ENCODE peak calls at places on chromosomes 13 and 19, in four cellular contexts. K, U, B and S are unnamed samples.

GRCh38 chr19:6423499-6424189 is 967 bp downstream of the KHSRP start:
- DNase-seq in K (no peak), U (no peak), B (peak; percentile 4), S (peak; percentile 56)

GRCh38 chr13:20360041-20360491 is 127.9 kb upstream of the GJB6 start:
- DNase-seq in K (no peak), U (no peak), B (no peak), S (peak; percentile 63)

GRCh38 chr13:24124789-24125476 is 35.6 kb upstream of the SPATA13 start:
- DNase-seq in K (no peak), U (no peak), B (no peak), S (no peak)

GRCh38 chr19:14122924-14123323 is 5.4 kb upstream of the PRKACA start:
- DNase-seq in K (no peak), U (no peak), B (no peak), S (peak; percentile 46)

GRCh38 chr19:38736413-38737280 is 7.6 kb downstream of the CAPN12 start:
- DNase-seq in K (no peak), U (peak; percentile 48), B (no peak), S (peak; percentile 76)

GRCh38 chr19:45016388-45017314 is 15.4 kb downstream of the RELB start:
- DNase-seq in K (no peak), U (peak; percentile 42), B (peak; percentile 16), S (peak; percentile 94)

GRCh38 chr13:19561585-19561984 is 253 bp upstream of the TPTE2 start:
- DNase-seq in K (no peak), U (no peak), B (no peak), S (no peak)

GRCh38 chr13:96650301-96650886 is 343.9 kb downstream of the OXGR1 start:
- DNase-seq in K (no peak), U (peak; percentile 3), B (no peak), S (no peak)

GRCh38 chr13:74229242-74229641 is 95.0 kb upstream of the KLF12 start:
- DNase-seq in K (no peak), U (no peak), B (no peak), S (no peak)

GRCh38 chr13:113996912-113997745 is 23.3 kb upstream of the C13orf46 start:
- DNase-seq in K (no peak), U (no peak), B (no peak), S (no peak)

GRCh38 chr19:15248648-15249559 is 16.7 kb upstream of the EPHX3 start:
- DNase-seq in K (peak; percentile 64), U (no peak), B (peak; percentile 75), S (no peak)

GRCh38 chr13:48265217-48265815 is 32.3 kb downstream of the ITM2B start:
- DNase-seq in K (no peak), U (no peak), B (no peak), S (no peak)

GRCh38 chr19:532578-533484 is 1.3 kb downstream of the CDC34 start:
- DNase-seq in K (no peak), U (peak; percentile 51), B (no peak), S (peak; percentile 67)

GRCh38 chr19:28607066-28607583 is 605.8 kb downstream of the UQCRFS1 start:
- DNase-seq in K (no peak), U (no peak), B (no peak), S (no peak)

GRCh38 chr19:15452111-15453047 is 2.6 kb upstream of the WIZ start:
- DNase-seq in K (peak; percentile 49), U (peak; percentile 91), B (no peak), S (peak; percentile 65)

GRCh38 chr13:50334944-50335343 is 319.7 kb downstream of the KCNRG start:
- DNase-seq in K (no peak), U (no peak), B (no peak), S (no peak)

GRCh38 chr19:14473073-14473790 is 1.9 kb downstream of the PTGER1 start:
- DNase-seq in K (no peak), U (no peak), B (no peak), S (no peak)

GRCh38 chr13:45522571-45522970 is 57.8 kb downstream of the COG3 start:
- DNase-seq in K (no peak), U (no peak), B (no peak), S (no peak)

GRCh38 chr19:39128511-39129079 is 3.0 kb downstream of the PAK4 start:
- DNase-seq in K (no peak), U (no peak), B (no peak), S (no peak)

GRCh38 chr13:26914624-26915023 is 154.0 kb upstream of the GPR12 start:
- DNase-seq in K (no peak), U (peak; percentile 6), B (no peak), S (no peak)

GRCh38 chr13:28324181-28324789 is 170.6 kb downstream of the FLT1 start:
- DNase-seq in K (no peak), U (peak; percentile 60), B (no peak), S (peak; percentile 79)

GRCh38 chr13:53191091-53191490 is 162.5 kb downstream of the OLFM4 start:
- DNase-seq in K (no peak), U (no peak), B (no peak), S (no peak)

GRCh38 chr13:97422118-97423054 is 11.6 kb upstream of the RAP2A start:
- DNase-seq in K (no peak), U (no peak), B (no peak), S (peak; percentile 29)

GRCh38 chr19:48617146-48617937 is 1.6 kb downstream of the RPL18 start:
- DNase-seq in K (no peak), U (no peak), B (no peak), S (no peak)

GRCh38 chr19:44142014-44142523 is 715 bp downstream of the ZNF234 start:
- DNase-seq in K (no peak), U (no peak), B (no peak), S (no peak)

GRCh38 chr13:67549331-67549730 is 319.2 kb upstream of the PCDH9 start:
- DNase-seq in K (no peak), U (no peak), B (no peak), S (no peak)

GRCh38 chr13:101570410-101570809 is 117.9 kb downstream of the ITGBL1 start:
- DNase-seq in K (no peak), U (no peak), B (no peak), S (no peak)

GRCh38 chr19:45141203-45141900 is 19.4 kb downstream of the NKPD1 start:
- DNase-seq in K (no peak), U (no peak), B (no peak), S (no peak)

GRCh38 chr19:4555657-4556561 is 3.6 kb downstream of the SEMA6B start:
- DNase-seq in K (no peak), U (peak; percentile 43), B (no peak), S (peak; percentile 88)

GRCh38 chr13:101917833-101918755 is 465.6 kb downstream of the ITGBL1 start:
- DNase-seq in K (no peak), U (no peak), B (no peak), S (no peak)

GRCh38 chr13:20411638-20412342 is 113.9 kb downstream of the CRYL1 start:
- DNase-seq in K (no peak), U (no peak), B (no peak), S (no peak)

GRCh38 chr19:4911786-4912672 is 2.7 kb downstream of the UHRF1 start:
- DNase-seq in K (peak; percentile 82), U (peak; percentile 95), B (peak; percentile 100), S (peak; percentile 82)

GRCh38 chr19:6379744-6380143 is 4.0 kb upstream of the PSPN start:
- DNase-seq in K (no peak), U (no peak), B (no peak), S (peak; percentile 23)

GRCh38 chr19:42116308-42117075 is 15.8 kb downstream of the POU2F2 start:
- DNase-seq in K (no peak), U (no peak), B (no peak), S (peak; percentile 67)

GRCh38 chr19:42115705-42116104 is 16.5 kb downstream of the POU2F2 start:
- DNase-seq in K (no peak), U (no peak), B (no peak), S (peak; percentile 81)

GRCh38 chr19:42113641-42114348 is 18.5 kb downstream of the POU2F2 start:
- DNase-seq in K (no peak), U (peak; percentile 64), B (peak; percentile 91), S (peak; percentile 96)

GRCh38 chr19:42115219-42115618 is 17.0 kb downstream of the POU2F2 start:
- DNase-seq in K (no peak), U (no peak), B (no peak), S (peak; percentile 63)

GRCh38 chr19:42114412-42114811 is 17.8 kb downstream of the POU2F2 start:
- DNase-seq in K (no peak), U (no peak), B (no peak), S (peak; percentile 97)
- H3K4me3 ChIP-seq in K (no peak overlapping the region), U (no peak overlapping the region), B (no peak overlapping the region), S (peak overlapping the region; percentile 58)

DNA sequence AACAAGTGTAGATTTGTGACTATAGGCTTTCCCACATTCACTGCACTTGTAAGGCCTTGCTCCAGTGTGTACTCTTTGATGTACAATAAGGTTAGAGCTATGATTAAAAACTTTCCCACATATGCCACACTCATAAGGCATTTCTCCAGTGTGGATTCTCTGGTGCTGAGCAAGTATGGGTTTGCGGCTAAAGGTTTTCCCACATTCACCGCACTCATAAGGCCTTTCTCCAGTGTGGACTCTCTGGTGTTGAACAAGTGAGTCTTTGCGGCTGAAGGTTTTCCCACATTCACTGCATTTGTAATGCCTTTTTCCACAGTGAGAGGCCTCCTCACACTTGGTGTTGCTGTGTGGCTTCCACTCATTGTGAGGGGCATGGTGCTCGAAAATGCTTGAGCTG is 3.7 kb downstream of the ZNF772 start:
- DNase-seq in K (no peak), U (no peak), B (no peak), S (no peak)
- H3K4me3 ChIP-seq in K (no peak overlapping the region), U (no peak overlapping the region), B (no peak overlapping the region), S (no peak overlapping the region)

GRCh38 chr13:109584844-109585361 is 201.5 kb downstream of the IRS2 start:
- DNase-seq in K (no peak), U (no peak), B (no peak), S (no peak)

GRCh38 chr13:109587689-109588088 is 198.7 kb downstream of the IRS2 start:
- DNase-seq in K (no peak), U (no peak), B (no peak), S (no peak)

GRCh38 chr13:109586509-109587346 is 199.7 kb downstream of the IRS2 start:
- DNase-seq in K (no peak), U (no peak), B (no peak), S (no peak)
- H3K4me3 ChIP-seq in K (no peak overlapping the region), U (no peak overlapping the region), B (no peak overlapping the region), S (no peak overlapping the region)

GRCh38 chr19:57435062-57435978 is at the start of gene ZNF749:
- DNase-seq in K (peak; percentile 98), U (peak; percentile 96), B (peak; percentile 86), S (peak; percentile 100)

GRCh38 chr19:57437931-57438330 is 2.8 kb downstream of the ZNF749 start:
- DNase-seq in K (no peak), U (no peak), B (no peak), S (no peak)

GRCh38 chr19:57434386-57435061 is 601 bp upstream of the ZNF749 start:
- DNase-seq in K (no peak), U (no peak), B (no peak), S (no peak)

GRCh38 chr19:57438925-57439324 is 3.8 kb downstream of the ZNF749 start:
- DNase-seq in K (no peak), U (no peak), B (no peak), S (no peak)

GRCh38 chr19:57436392-57436791 is 1.3 kb downstream of the ZNF749 start:
- DNase-seq in K (no peak), U (no peak), B (no peak), S (no peak)
- H3K4me3 ChIP-seq in K (peak overlapping the region; percentile 87), U (peak overlapping the region; percentile 90), B (peak overlapping the region; percentile 90), S (peak overlapping the region; percentile 85)